ENCODE peak calls at places on chromosome 22, in seven cellular contexts. P, W, Q, B, N, A and F are unnamed samples. For H3K4me1, the result is how much of the 10 kb centered on the place peaks cover.

GRCh38 chr22:35205956-35206355 is 51.3 kb upstream of the HMGXB4 start:
- DNase-seq in N (no peak), P (no peak), Q (no peak), B (no peak), W (no peak), A (no peak), F (no peak)

GRCh38 chr22:30270841-30271240 is 4.2 kb upstream of the OSM start:
- DNase-seq in B (peak), A (no peak), Q (no peak), N (no peak), W (no peak), P (no peak), F (no peak)

GRCh38 chr22:35995772-35996171 is 32.9 kb downstream of the RBFOX2 start:
- DNase-seq in N (no peak), Q (no peak), P (no peak), B (no peak), W (no peak), A (no peak), F (no peak)

GRCh38 chr22:35418088-35418487 is 18.1 kb downstream of the MCM5 start:
- DNase-seq in W (no peak), A (no peak), Q (no peak), N (no peak), P (no peak), B (no peak), F (no peak)

GRCh38 chr22:36457688-36458450 is 23.6 kb downstream of the TXN2 start:
- DNase-seq in A (no peak), Q (no peak), P (peak), W (no peak), B (no peak), N (no peak), F (no peak)

GRCh38 chr22:47738472-47739013 is 976.1 kb downstream of the TBC1D22A start:
- DNase-seq in B (no peak), P (no peak), W (no peak), Q (no peak), A (no peak), N (no peak), F (no peak)

GRCh38 chr22:30276041-30276440 is 9.4 kb upstream of the OSM start:
- DNase-seq in B (no peak), W (no peak), A (no peak), Q (no peak), P (no peak), N (no peak), F (no peak)

GRCh38 chr22:28710112-28710888 is 30.7 kb upstream of the TTC28 start:
- DNase-seq in P (no peak), Q (no peak), N (peak), B (no peak), W (peak), A (no peak), F (no peak)

GRCh38 chr22:36577019-36577418 is 48.1 kb upstream of the EIF3D start:
- DNase-seq in N (peak), P (no peak), A (no peak), B (no peak), W (no peak), Q (peak), F (no peak)

GRCh38 chr22:18130699-18131429 is 19.1 kb upstream of the USP18 start:
- DNase-seq in N (no peak), B (no peak), P (no peak), W (no peak), Q (no peak), A (no peak), F (no peak)

GRCh38 chr22:23888615-23889401 is 5.4 kb upstream of the MIF start:
- DNase-seq in P (no peak), N (peak), B (peak), Q (no peak), A (no peak), W (peak), F (no peak)

GRCh38 chr22:30245985-30246901 is at the start of gene LIF:
- DNase-seq in N (no peak), Q (no peak), B (peak), P (peak), W (peak), A (no peak), F (no peak)

GRCh38 chr22:18070556-18071306 is 7.1 kb upstream of the PEX26 start:
- DNase-seq in Q (no peak), P (peak), B (no peak), A (no peak), W (no peak), N (peak), F (no peak)

GRCh38 chr22:38080847-38081635 is 2.9 kb downstream of the SLC16A8 start:
- DNase-seq in N (no peak), W (peak), B (no peak), A (no peak), Q (no peak), P (peak), F (no peak)

GRCh38 chr22:37457093-37457893 is 28.9 kb downstream of the MFNG start:
- DNase-seq in Q (peak), P (peak), W (peak), B (peak), N (peak), A (peak), F (peak)

GRCh38 chr22:33105501-33105911 is 47.3 kb upstream of the SYN3 start:
- DNase-seq in W (no peak), N (no peak), B (no peak), P (no peak), A (no peak), Q (no peak), F (no peak)

GRCh38 chr22:36773935-36774334 is 2.0 kb downstream of the IFT27 start:
- DNase-seq in W (peak), N (no peak), P (no peak), Q (no peak), A (no peak), B (no peak), F (no peak)

GRCh38 chr22:37213218-37213855 is 1.1 kb upstream of the SSTR3 start:
- DNase-seq in N (no peak), P (no peak), W (no peak), A (no peak), Q (no peak), B (no peak), F (no peak)

GRCh38 chr22:28799834-28800307 is 498 bp downstream of the XBP1 start:
- DNase-seq in P (no peak), A (no peak), W (peak), Q (no peak), B (peak), N (no peak), F (no peak)

GRCh38 chr22:19405652-19406051 is 25.9 kb downstream of the HIRA start:
- DNase-seq in W (no peak), A (no peak), P (no peak), Q (no peak), B (no peak), N (no peak), F (no peak)

GRCh38 chr22:43897751-43898261 is 6.0 kb upstream of the PNPLA5 start:
- DNase-seq in A (no peak), W (no peak), B (no peak), Q (no peak), P (no peak), N (no peak), F (no peak)

GRCh38 chr22:19177164-19178064 is 1.1 kb downstream of the SLC25A1 start:
- DNase-seq in B (no peak), P (no peak), Q (no peak), N (no peak), W (no peak), A (no peak), F (no peak)

GRCh38 chr22:27399161-27399560 is 402.4 kb downstream of the MN1 start:
- DNase-seq in P (no peak), A (no peak), Q (no peak), N (no peak), B (no peak), W (peak), F (no peak)

GRCh38 chr22:17579535-17579981 is 16.3 kb downstream of the SLC25A18 start:
- DNase-seq in Q (no peak), A (no peak), P (no peak), B (no peak), W (no peak), N (no peak), F (no peak)

GRCh38 chr22:37148742-37149665 is 712 bp downstream of the IL2RB start:
- DNase-seq in A (no peak), B (no peak), P (no peak), Q (no peak), W (no peak), N (no peak), F (no peak)

DNA sequence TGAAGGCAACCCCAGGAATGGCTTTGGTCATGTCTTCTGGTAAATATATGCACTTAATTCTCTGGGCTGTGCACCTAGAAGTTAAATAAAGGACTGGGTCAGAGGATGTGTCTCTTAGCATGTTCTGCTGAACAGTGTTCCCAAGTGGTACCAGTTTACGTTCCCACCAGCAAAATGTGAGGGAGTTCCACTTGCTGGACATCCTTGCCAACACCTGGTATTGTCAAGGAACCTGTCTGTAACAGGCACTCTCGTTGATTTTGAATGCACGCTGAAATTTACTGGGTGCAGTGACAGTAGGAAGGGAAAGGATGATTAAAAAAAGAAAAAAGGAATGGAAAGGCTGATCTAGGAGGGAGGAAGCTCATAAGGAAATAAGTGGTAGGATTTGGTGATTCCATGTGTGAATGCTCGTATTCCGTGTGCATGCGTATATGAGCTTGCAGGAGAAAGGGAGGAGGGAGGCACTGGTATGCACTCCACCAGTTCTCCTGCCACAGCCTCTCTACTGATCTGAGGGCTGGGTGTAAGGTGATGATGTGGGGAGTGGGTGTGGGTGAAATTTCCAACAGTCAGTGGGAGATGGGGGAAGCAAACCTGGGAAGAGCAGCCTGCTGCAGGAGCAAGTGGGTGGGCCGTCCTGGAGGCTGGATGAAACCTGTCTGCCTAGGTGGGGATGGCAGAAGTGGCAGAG is 14.9 kb downstream of the MED15 start:
- DNase-seq in Q (no peak), P (no peak), N (no peak), W (no peak), B (no peak), A (no peak), F (no peak)
- H3K4me1 ChIP-seq in Q (under half), P (under half), N (under half), W (half or more), B (under half), A (under half), F (under half)

DNA sequence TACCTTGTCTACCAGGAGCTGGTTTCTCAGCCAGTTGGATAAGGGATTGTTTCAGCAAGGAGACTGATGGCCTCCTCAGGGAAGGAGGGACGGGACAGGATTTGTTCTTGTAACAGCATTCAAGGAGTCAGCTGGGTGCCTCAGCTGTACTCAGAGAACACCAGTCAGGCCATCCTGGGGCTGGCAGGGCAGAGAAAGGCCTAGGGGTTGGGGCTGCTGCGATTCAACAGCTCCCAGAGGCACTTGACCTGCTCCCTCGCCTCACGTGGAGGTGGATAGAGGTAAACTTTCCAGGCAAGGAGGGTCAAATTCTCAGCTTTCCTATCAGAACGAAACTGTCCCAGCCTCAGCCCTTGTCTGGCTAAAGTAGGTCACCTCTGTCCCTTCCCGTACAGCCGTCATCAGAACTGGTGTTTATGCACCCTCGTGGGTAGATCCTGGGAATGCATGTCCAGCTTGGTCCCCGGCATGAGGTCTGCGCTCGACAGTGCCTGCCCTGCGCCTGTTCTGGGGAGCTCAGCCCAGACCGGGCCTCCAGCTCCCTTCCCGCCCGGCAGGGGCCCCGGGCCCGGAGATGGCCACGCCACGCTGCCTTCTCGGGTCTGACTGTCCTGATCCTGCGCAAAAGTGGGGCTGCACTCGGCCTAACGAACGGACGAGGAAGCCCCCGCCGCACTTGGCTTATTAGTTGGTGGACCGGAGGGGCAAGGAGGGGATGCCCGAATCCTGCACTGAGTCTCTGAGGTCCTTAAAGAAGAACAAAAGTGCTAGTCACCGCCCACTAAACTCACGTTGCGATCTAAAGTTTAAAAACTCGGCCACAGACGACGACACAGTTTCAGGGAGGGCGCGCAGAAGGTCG is 762 bp upstream of the CCDC134 start:
- DNase-seq in N (no peak), Q (no peak), B (peak), A (no peak), P (peak), W (peak), F (no peak)
- TF ChIP-seq YY1 in N (no peak), Q (no peak), B (no peak), A (no peak), P (no peak), W (no peak), F (no peak)

DNA sequence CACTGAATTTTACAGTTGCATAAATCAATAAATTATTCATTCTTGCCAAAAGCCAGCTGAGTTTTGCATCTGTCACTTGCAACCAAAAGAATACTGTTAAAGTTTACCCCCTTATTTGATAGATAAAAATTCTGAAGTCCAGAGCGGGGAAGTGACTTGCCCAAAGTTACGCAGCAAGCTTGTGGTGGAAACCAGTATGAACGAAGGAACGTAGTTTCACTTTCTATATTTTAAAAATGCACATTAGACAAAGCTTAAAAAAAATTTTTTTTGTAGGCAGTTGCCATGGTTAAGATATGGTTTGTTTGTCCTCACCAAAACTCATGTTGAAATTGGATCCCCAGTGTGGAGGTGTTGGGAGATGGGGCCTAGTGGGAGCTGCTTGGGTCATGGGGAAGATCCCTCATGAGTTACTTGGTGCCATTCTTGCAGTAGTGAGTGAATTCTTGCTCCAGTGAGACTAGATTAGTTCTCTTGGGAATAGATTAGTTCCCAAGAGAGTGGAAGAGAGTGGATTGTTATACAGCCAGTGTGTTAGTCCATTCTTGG is 46.3 kb upstream of the SEZ6L start:
- DNase-seq in W (no peak), B (no peak), Q (no peak), A (peak), P (no peak), N (no peak), F (no peak)
- H3K4me1 ChIP-seq in W (under half), B (under half), Q (under half), A (under half), P (under half), N (under half), F (under half)

DNA sequence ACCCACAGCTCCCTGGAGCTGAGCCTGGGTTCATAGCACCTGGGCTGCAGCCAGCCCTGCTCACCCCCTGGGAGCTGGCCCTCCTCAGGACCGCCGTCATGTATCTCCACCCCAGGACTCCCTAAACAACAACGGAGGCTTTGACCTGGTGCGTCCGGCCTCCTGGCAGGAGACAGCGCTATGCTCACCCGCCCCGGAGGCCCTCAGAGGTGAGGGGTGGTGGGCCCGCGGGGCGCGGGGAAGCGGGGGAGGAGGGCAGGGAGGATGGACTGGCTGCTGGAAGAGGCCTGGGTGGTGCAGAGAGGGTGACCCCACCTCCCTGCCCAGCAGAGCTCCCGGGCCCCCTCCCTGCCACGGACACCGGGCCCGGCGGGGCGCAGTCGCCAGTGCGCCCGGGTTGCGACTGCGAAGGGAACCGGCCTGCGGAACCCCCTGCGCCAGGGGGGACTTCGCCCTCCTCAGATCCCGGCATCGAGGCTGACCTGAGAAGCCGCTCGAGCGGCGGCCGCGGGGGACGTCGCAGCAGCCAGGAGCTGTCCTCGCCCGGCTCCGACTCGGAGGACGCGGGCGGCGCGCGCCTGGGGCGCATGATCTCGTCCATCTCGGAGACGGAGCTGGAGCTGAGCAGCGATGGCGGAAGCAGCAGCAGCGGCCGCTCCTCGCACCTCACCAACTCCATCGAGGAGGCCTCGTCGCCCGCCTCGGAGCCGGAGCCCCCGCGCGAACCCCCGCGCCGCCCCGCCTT is 3.1 kb downstream of the MAPK8IP2 start:
- DNase-seq in W (no peak), P (no peak), B (no peak), A (no peak), Q (no peak), N (no peak), F (no peak)
- TF ChIP-seq YY1 in W (no peak), P (no peak), B (no peak), A (no peak), Q (no peak), N (no peak), F (no peak)

DNA sequence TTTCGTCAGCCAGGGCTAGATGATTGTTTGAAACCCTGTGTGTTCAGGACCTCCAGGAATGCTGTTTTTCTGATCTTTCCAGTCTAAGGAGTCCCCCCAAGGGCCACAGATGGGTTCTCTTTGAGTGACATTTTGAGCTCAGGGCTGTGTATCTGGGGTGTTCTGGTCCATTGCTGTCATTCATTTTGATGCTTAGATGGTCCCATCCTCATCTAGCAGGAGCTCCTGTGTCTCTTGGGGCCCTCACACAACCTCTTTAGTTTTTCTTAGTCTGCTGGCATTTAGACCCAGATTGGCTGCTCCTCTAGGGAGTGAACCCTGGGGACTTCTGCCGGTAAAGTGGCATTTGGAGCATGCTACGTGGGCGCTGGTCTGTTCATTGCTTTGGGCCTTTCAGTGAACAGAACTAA is 39.1 kb downstream of the MED15 start:
- DNase-seq in P (no peak), B (no peak), W (no peak), Q (no peak), A (no peak), N (no peak), F (no peak)
- H3K4me1 ChIP-seq in P (under half), B (under half), W (under half), Q (under half), A (under half), N (under half), F (under half)

GRCh38 chr22:49014227-49015201 is 813.2 kb downstream of the BRD1 start:
- DNase-seq in A (no peak), P (peak), N (no peak), B (no peak), Q (no peak), W (peak), F (no peak)
- TF ChIP-seq YY1 in A (no peak), P (no peak), N (no peak), B (no peak), Q (no peak), W (no peak), F (no peak)

GRCh38 chr22:39250838-39251237 is 6.1 kb upstream of the PDGFB start:
- DNase-seq in A (no peak), N (no peak), P (no peak), W (no peak), B (no peak), Q (no peak), F (no peak)

GRCh38 chr22:39254122-39254521 is 9.3 kb upstream of the PDGFB start:
- DNase-seq in N (no peak), W (peak), B (no peak), P (no peak), Q (no peak), A (no peak), F (no peak)

GRCh38 chr22:39253427-39254070 is 8.8 kb upstream of the PDGFB start:
- DNase-seq in P (no peak), N (no peak), Q (peak), A (no peak), W (no peak), B (peak), F (no peak)

GRCh38 chr22:39251762-39252460 is 7.1 kb upstream of the PDGFB start:
- DNase-seq in P (no peak), A (no peak), Q (no peak), B (no peak), W (no peak), N (peak), F (no peak)

GRCh38 chr22:39252461-39253391 is 7.9 kb upstream of the PDGFB start:
- DNase-seq in P (no peak), Q (no peak), A (no peak), W (no peak), N (no peak), B (no peak), F (no peak)
- H3K4me1 ChIP-seq in P (under half), Q (under half), A (under half), W (under half), N (half or more), B (under half), F (under half)

DNA sequence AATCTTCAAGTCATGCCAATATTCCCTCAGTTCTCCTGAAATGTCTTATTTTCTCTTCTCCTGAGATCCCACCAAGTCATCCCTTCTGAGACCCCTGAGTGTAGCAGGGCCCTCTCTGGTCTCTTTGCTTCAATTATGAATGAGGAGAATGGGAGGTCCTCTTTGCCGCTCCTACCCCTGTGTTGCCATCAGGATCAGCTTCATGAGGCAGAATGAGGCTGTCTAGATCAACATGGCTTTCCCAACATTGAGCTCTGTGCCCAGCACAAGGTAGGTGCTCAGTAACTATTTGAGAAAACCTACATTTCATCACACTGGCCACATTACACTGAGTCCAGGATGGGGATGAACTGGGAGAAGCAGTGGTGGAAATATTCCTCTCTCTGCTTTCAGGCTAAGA is 107.2 kb downstream of the ZNF280B start:
- DNase-seq in N (no peak), W (no peak), P (no peak), Q (no peak), A (no peak), B (no peak), F (no peak)
- TF ChIP-seq YY1 in N (no peak), W (no peak), P (no peak), Q (no peak), A (no peak), B (no peak), F (no peak)

GRCh38 chr22:42648017-42648367 is 1.2 kb downstream of the CYB5R3 start:
- DNase-seq in B (no peak), P (no peak), Q (no peak), W (no peak), A (no peak), N (no peak), F (no peak)
- H3K4me1 ChIP-seq in B (half or more), P (under half), Q (under half), W (under half), A (under half), N (half or more), F (under half)